ENCODE peak calls at places on chromosomes 7 and 10, in nine cellular contexts. P is NCI-H748 treated with DMSO at 0.1 percent for 48 hours; R is NCI-H1105 treated with DMSO at 0.1 percent for 48 hours; A is spleen; M is stimulated activated CD4-positive, alpha-beta T cell treated with anti-CD3 and anti-CD28 coated beads, Interleukin-12 subunit alpha, Interleukin-12 subunit beta, amount 100 ng/mL, for 48 hours; L is C1 segment of cervical spinal cord; E is activated CD4-positive, alpha-beta T cell treated with anti-CD3 and anti-CD28 coated beads, Interleukin-2, amount 50 U/mL, for 48 hours; X is NCI-H82; D is NT2/D1. Y is an unnamed sample.

GRCh38 chr10:128414568-128414967 is 288.3 kb upstream of the MKI67 start:
- DNase-seq in P (no peak), R (no peak), A (no peak), M (no peak), L (no peak), E (no peak), X (no peak), D (no peak), Y (no peak)

GRCh38 chr7:115099906-115100305 is 178.0 kb downstream of the MDFIC start:
- DNase-seq in P (no peak), R (no peak), A (no peak), M (no peak), L (no peak), E (no peak), X (no peak), D (no peak), Y (no peak)

GRCh38 chr10:1193561-1193960 is 137.4 kb downstream of the WDR37 start:
- DNase-seq in P (no peak), R (no peak), A (no peak), M (no peak), L (no peak), E (no peak), X (no peak), D (no peak), Y (no peak)

GRCh38 chr7:82841828-82842227 is 320.9 kb downstream of the PCLO start:
- DNase-seq in P (no peak), R (no peak), A (no peak), M (no peak), L (no peak), E (no peak), X (no peak), D (no peak), Y (no peak)

GRCh38 chr7:155353256-155353897 is 55.7 kb downstream of the INSIG1 start:
- DNase-seq in P (no peak), R (no peak), A (no peak), M (no peak), L (no peak), E (no peak), X (no peak), D (no peak), Y (no peak)

GRCh38 chr7:107147464-107148214 is 21.2 kb upstream of the HBP1 start:
- DNase-seq in P (peak; percentile 7), R (peak; percentile 16), A (no peak), M (no peak), L (no peak), E (peak; percentile 26), X (peak; percentile 50), D (no peak), Y (peak; percentile 21)

GRCh38 chr10:8913720-8914119 is 859.2 kb downstream of the GATA3 start:
- DNase-seq in P (no peak), R (peak; percentile 17), A (no peak), M (no peak), L (no peak), E (no peak), X (no peak), D (no peak), Y (no peak)

GRCh38 chr10:129442866-129443265 is 24.2 kb upstream of the MGMT start:
- DNase-seq in P (no peak), R (no peak), A (no peak), M (no peak), L (no peak), E (no peak), X (no peak), D (no peak), Y (no peak)

GRCh38 chr10:71112138-71112785 is 100.1 kb upstream of the UNC5B start:
- DNase-seq in P (no peak), R (no peak), A (no peak), M (no peak), L (no peak), E (no peak), X (no peak), D (no peak), Y (no peak)

Y was measured in WERI-Rb-1.